ENCODE peak calls at places on chromosomes 3 and 15, in seven cellular contexts. One of them, this sample, is unnamed.

GRCh38 chr15:79399591-79399990 is 32.5 kb upstream of the MINAR1 start:
- DNase-seq in HFF-Myc: no peak
- DNase-seq in adrenal gland: no peak
- DNase-seq in psoas muscle: no peak
- DNase-seq in fibroblast of pulmonary artery: no peak
- DNase-seq in brain microvascular endothelial cell: no peak
- DNase-seq in fibroblast of lung: no peak
- DNase-seq in this sample: no peak

GRCh38 chr3:94965867-94966471 is 903.1 kb downstream of the NSUN3 start:
- DNase-seq in HFF-Myc: no peak
- DNase-seq in adrenal gland: no peak
- DNase-seq in psoas muscle: no peak
- DNase-seq in fibroblast of pulmonary artery: no peak
- DNase-seq in brain microvascular endothelial cell: no peak
- DNase-seq in fibroblast of lung: no peak
- DNase-seq in this sample: no peak

GRCh38 chr3:196184881-196185280 is 26.3 kb downstream of the ZDHHC19 start:
- DNase-seq in HFF-Myc: no peak
- DNase-seq in adrenal gland: no peak
- DNase-seq in psoas muscle: no peak
- DNase-seq in fibroblast of pulmonary artery: no peak
- DNase-seq in brain microvascular endothelial cell: no peak
- DNase-seq in fibroblast of lung: no peak
- DNase-seq in this sample: no peak

GRCh38 chr3:12707425-12707824 is 43.5 kb upstream of the RAF1 start:
- DNase-seq in HFF-Myc: no peak
- DNase-seq in adrenal gland: no peak
- DNase-seq in psoas muscle: no peak
- DNase-seq in fibroblast of pulmonary artery: peak
- DNase-seq in brain microvascular endothelial cell: no peak
- DNase-seq in fibroblast of lung: peak
- DNase-seq in this sample: peak

GRCh38 chr3:139558351-139559170 is 19.0 kb upstream of the RBP1 start:
- DNase-seq in HFF-Myc: no peak
- DNase-seq in adrenal gland: no peak
- DNase-seq in psoas muscle: no peak
- DNase-seq in fibroblast of pulmonary artery: no peak
- DNase-seq in brain microvascular endothelial cell: no peak
- DNase-seq in fibroblast of lung: no peak
- DNase-seq in this sample: peak

GRCh38 chr3:112531358-112531781 is 30.4 kb downstream of the ATG3 start:
- DNase-seq in HFF-Myc: no peak
- DNase-seq in adrenal gland: no peak
- DNase-seq in psoas muscle: no peak
- DNase-seq in fibroblast of pulmonary artery: peak
- DNase-seq in brain microvascular endothelial cell: no peak
- DNase-seq in fibroblast of lung: peak
- DNase-seq in this sample: peak

GRCh38 chr3:20047341-20047779 is 7.1 kb downstream of the KAT2B start:
- DNase-seq in HFF-Myc: no peak
- DNase-seq in adrenal gland: no peak
- DNase-seq in psoas muscle: no peak
- DNase-seq in fibroblast of pulmonary artery: no peak
- DNase-seq in brain microvascular endothelial cell: no peak
- DNase-seq in fibroblast of lung: no peak
- DNase-seq in this sample: no peak

GRCh38 chr3:139299261-139300132 is 44.3 kb upstream of the MRPS22 start:
- DNase-seq in HFF-Myc: peak
- DNase-seq in adrenal gland: peak
- DNase-seq in psoas muscle: peak
- DNase-seq in fibroblast of pulmonary artery: peak
- DNase-seq in brain microvascular endothelial cell: peak
- DNase-seq in fibroblast of lung: peak
- DNase-seq in this sample: peak

GRCh38 chr3:42499478-42499871 is 3.0 kb upstream of the VIPR1 start:
- DNase-seq in HFF-Myc: no peak
- DNase-seq in adrenal gland: no peak
- DNase-seq in psoas muscle: no peak
- DNase-seq in fibroblast of pulmonary artery: no peak
- DNase-seq in brain microvascular endothelial cell: no peak
- DNase-seq in fibroblast of lung: no peak
- DNase-seq in this sample: no peak

GRCh38 chr3:16873872-16874271 is 10.9 kb upstream of the PLCL2 start:
- DNase-seq in HFF-Myc: no peak
- DNase-seq in adrenal gland: no peak
- DNase-seq in psoas muscle: no peak
- DNase-seq in fibroblast of pulmonary artery: no peak
- DNase-seq in brain microvascular endothelial cell: no peak
- DNase-seq in fibroblast of lung: no peak
- DNase-seq in this sample: no peak

GRCh38 chr3:127761101-127761802 is 61.1 kb downstream of the MGLL start:
- DNase-seq in HFF-Myc: no peak
- DNase-seq in adrenal gland: no peak
- DNase-seq in psoas muscle: peak
- DNase-seq in fibroblast of pulmonary artery: no peak
- DNase-seq in brain microvascular endothelial cell: no peak
- DNase-seq in fibroblast of lung: no peak
- DNase-seq in this sample: no peak

GRCh38 chr15:73165844-73166243 is 113.6 kb downstream of the NEO1 start:
- DNase-seq in HFF-Myc: peak
- DNase-seq in adrenal gland: no peak
- DNase-seq in psoas muscle: no peak
- DNase-seq in fibroblast of pulmonary artery: no peak
- DNase-seq in brain microvascular endothelial cell: no peak
- DNase-seq in fibroblast of lung: peak
- DNase-seq in this sample: peak

GRCh38 chr3:35663471-35663870 is 24.1 kb downstream of the ARPP21 start:
- DNase-seq in HFF-Myc: no peak
- DNase-seq in adrenal gland: no peak
- DNase-seq in psoas muscle: peak
- DNase-seq in fibroblast of pulmonary artery: no peak
- DNase-seq in brain microvascular endothelial cell: no peak
- DNase-seq in fibroblast of lung: no peak
- DNase-seq in this sample: no peak

GRCh38 chr3:81307221-81307620 is 454.2 kb downstream of the GBE1 start:
- DNase-seq in HFF-Myc: no peak
- DNase-seq in adrenal gland: no peak
- DNase-seq in psoas muscle: no peak
- DNase-seq in fibroblast of pulmonary artery: no peak
- DNase-seq in brain microvascular endothelial cell: no peak
- DNase-seq in fibroblast of lung: no peak
- DNase-seq in this sample: no peak

GRCh38 chr15:90598679-90599078 is 69.0 kb downstream of the CRTC3 start:
- DNase-seq in HFF-Myc: no peak
- DNase-seq in adrenal gland: no peak
- DNase-seq in psoas muscle: no peak
- DNase-seq in fibroblast of pulmonary artery: no peak
- DNase-seq in brain microvascular endothelial cell: no peak
- DNase-seq in fibroblast of lung: no peak
- DNase-seq in this sample: no peak

GRCh38 chr15:100703032-100703578 is 100.7 kb downstream of the ASB7 start:
- DNase-seq in HFF-Myc: no peak
- DNase-seq in adrenal gland: peak
- DNase-seq in psoas muscle: no peak
- DNase-seq in fibroblast of pulmonary artery: peak
- DNase-seq in brain microvascular endothelial cell: peak
- DNase-seq in fibroblast of lung: peak
- DNase-seq in this sample: peak

GRCh38 chr15:89971592-89971997 is 29.5 kb upstream of the ZNF710 start:
- DNase-seq in HFF-Myc: peak
- DNase-seq in adrenal gland: peak
- DNase-seq in psoas muscle: peak
- DNase-seq in fibroblast of pulmonary artery: peak
- DNase-seq in brain microvascular endothelial cell: peak
- DNase-seq in fibroblast of lung: peak
- DNase-seq in this sample: peak

GRCh38 chr15:70775160-70775559 is 11.8 kb upstream of the UACA start:
- DNase-seq in HFF-Myc: peak
- DNase-seq in adrenal gland: no peak
- DNase-seq in psoas muscle: no peak
- DNase-seq in fibroblast of pulmonary artery: peak
- DNase-seq in brain microvascular endothelial cell: peak
- DNase-seq in fibroblast of lung: peak
- DNase-seq in this sample: peak

GRCh38 chr3:29335438-29335837 is 54.6 kb downstream of the RBMS3 start:
- DNase-seq in HFF-Myc: peak
- DNase-seq in adrenal gland: peak
- DNase-seq in psoas muscle: peak
- DNase-seq in fibroblast of pulmonary artery: peak
- DNase-seq in brain microvascular endothelial cell: peak
- DNase-seq in fibroblast of lung: peak
- DNase-seq in this sample: peak

GRCh38 chr15:32802296-32802936 is 84.6 kb downstream of the GREM1 start:
- DNase-seq in HFF-Myc: no peak
- DNase-seq in adrenal gland: no peak
- DNase-seq in psoas muscle: no peak
- DNase-seq in fibroblast of pulmonary artery: peak
- DNase-seq in brain microvascular endothelial cell: peak
- DNase-seq in fibroblast of lung: peak
- DNase-seq in this sample: peak

GRCh38 chr3:24485511-24485910 is 9.1 kb downstream of the THRB start:
- DNase-seq in HFF-Myc: no peak
- DNase-seq in adrenal gland: no peak
- DNase-seq in psoas muscle: no peak
- DNase-seq in fibroblast of pulmonary artery: no peak
- DNase-seq in brain microvascular endothelial cell: no peak
- DNase-seq in fibroblast of lung: no peak
- DNase-seq in this sample: no peak

GRCh38 chr15:90496791-90497190 is 32.9 kb upstream of the CRTC3 start:
- DNase-seq in HFF-Myc: no peak
- DNase-seq in adrenal gland: no peak
- DNase-seq in psoas muscle: no peak
- DNase-seq in fibroblast of pulmonary artery: peak
- DNase-seq in brain microvascular endothelial cell: peak
- DNase-seq in fibroblast of lung: no peak
- DNase-seq in this sample: no peak

GRCh38 chr3:197352382-197352781 is 54.0 kb upstream of the DLG1 start:
- DNase-seq in HFF-Myc: peak
- DNase-seq in adrenal gland: peak
- DNase-seq in psoas muscle: peak
- DNase-seq in fibroblast of pulmonary artery: peak
- DNase-seq in brain microvascular endothelial cell: peak
- DNase-seq in fibroblast of lung: peak
- DNase-seq in this sample: no peak

GRCh38 chr3:152365766-152366593 is 97.3 kb downstream of the MBNL1 start:
- DNase-seq in HFF-Myc: no peak
- DNase-seq in adrenal gland: no peak
- DNase-seq in psoas muscle: no peak
- DNase-seq in fibroblast of pulmonary artery: peak
- DNase-seq in brain microvascular endothelial cell: no peak
- DNase-seq in fibroblast of lung: peak
- DNase-seq in this sample: peak

GRCh38 chr15:26867199-26868007 is 541 bp downstream of the GABRA5 start:
- DNase-seq in HFF-Myc: no peak
- DNase-seq in adrenal gland: no peak
- DNase-seq in psoas muscle: no peak
- DNase-seq in fibroblast of pulmonary artery: no peak
- DNase-seq in brain microvascular endothelial cell: no peak
- DNase-seq in fibroblast of lung: no peak
- DNase-seq in this sample: no peak
- H3K4me3 ChIP-seq in HFF-Myc: peak
- H3K4me3 ChIP-seq in adrenal gland: no peak
- H3K4me3 ChIP-seq in psoas muscle: no peak
- H3K4me3 ChIP-seq in fibroblast of pulmonary artery: no peak
- H3K4me3 ChIP-seq in brain microvascular endothelial cell: peak
- H3K4me3 ChIP-seq in fibroblast of lung: no peak
- H3K4me3 ChIP-seq in this sample: no peak

DNA sequence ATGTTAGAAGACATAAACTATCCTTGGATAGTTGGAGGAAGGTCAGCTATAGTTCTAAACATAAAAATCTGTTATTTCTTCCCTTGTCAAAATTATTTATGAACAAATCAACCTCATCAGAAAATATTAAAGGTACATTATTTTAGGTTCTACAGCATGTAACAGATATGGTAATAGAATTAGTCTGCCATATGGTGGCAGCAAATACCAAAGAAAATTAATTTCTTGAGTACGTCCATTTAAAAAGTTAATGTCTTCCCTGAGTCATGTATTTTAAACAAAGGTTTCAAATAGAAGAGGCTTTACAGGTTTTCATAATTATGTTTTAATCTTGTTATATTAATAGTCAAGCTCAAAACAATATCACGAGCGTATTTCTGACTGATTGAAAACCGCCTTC is 17.9 kb upstream of the ANKRD28 start:
- DNase-seq in HFF-Myc: peak
- DNase-seq in adrenal gland: no peak
- DNase-seq in psoas muscle: no peak
- DNase-seq in fibroblast of pulmonary artery: peak
- DNase-seq in brain microvascular endothelial cell: no peak
- DNase-seq in fibroblast of lung: peak
- DNase-seq in this sample: peak
- TF ChIP-seq CTCF in HFF-Myc: no peak
- TF ChIP-seq CTCF in adrenal gland: peak
- TF ChIP-seq CTCF in psoas muscle: peak
- TF ChIP-seq CTCF in fibroblast of pulmonary artery: peak
- TF ChIP-seq CTCF in brain microvascular endothelial cell: no peak
- TF ChIP-seq CTCF in fibroblast of lung: peak
- TF ChIP-seq CTCF in this sample: peak

GRCh38 chr3:126356373-126357298 is 572 bp downstream of the KLF15 start:
- DNase-seq in HFF-Myc: no peak
- DNase-seq in adrenal gland: peak
- DNase-seq in psoas muscle: peak
- DNase-seq in fibroblast of pulmonary artery: peak
- DNase-seq in brain microvascular endothelial cell: no peak
- DNase-seq in fibroblast of lung: no peak
- DNase-seq in this sample: no peak
- H3K4me3 ChIP-seq in HFF-Myc: peak
- H3K4me3 ChIP-seq in adrenal gland: peak
- H3K4me3 ChIP-seq in psoas muscle: peak
- H3K4me3 ChIP-seq in fibroblast of pulmonary artery: peak
- H3K4me3 ChIP-seq in brain microvascular endothelial cell: peak
- H3K4me3 ChIP-seq in fibroblast of lung: peak
- H3K4me3 ChIP-seq in this sample: peak

DNA sequence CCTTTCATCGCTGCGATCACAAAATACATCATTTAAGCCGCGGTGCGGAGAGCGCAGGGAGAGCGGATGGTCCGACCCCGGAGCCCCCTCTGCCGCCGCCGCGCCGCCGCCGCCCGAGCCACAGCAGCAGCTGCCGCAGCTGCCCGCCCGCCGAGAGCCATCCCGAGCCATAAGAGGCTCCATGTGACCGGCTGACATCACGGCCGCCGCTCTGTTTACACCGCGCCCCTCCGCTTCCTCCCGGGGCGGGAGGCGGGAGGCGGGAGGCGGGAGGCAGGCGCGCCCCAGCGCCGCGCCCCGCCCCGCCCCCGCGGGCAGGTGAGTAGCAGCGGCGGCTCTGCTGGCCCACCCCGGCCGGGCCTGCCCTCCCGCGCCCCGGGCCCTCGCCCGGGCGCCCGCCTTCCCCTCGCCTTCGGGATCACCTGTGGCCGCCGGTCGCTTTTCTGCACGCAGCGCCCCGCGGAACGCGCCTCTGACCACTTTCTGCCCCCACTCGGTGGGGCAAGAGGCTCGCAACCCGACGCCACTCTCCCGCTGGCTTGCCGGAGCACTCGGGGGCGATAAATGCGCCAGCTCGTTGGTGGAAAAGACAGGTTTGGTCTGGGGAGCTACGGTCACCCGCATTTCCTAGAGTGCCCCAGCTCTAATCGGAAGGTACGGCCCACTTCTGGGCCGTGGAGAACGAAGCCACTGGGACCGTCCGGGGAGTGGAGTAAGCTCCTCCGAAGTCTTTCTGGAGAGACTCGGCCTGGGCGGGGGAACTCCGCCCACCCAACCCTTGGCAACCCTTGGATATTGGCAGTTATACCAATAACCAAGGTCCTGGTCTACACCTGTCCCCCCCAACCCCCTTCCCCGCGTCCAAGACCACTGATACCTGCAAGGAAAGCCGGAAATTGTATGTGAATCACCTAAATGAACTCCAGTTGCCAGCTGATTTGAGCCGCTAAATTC is 113.7 kb upstream of the ICE2 start:
- DNase-seq in HFF-Myc: no peak
- DNase-seq in adrenal gland: peak
- DNase-seq in psoas muscle: peak
- DNase-seq in fibroblast of pulmonary artery: peak
- DNase-seq in brain microvascular endothelial cell: peak
- DNase-seq in fibroblast of lung: peak
- DNase-seq in this sample: peak
- TF ChIP-seq CTCF in HFF-Myc: no peak
- TF ChIP-seq CTCF in adrenal gland: peak
- TF ChIP-seq CTCF in psoas muscle: peak
- TF ChIP-seq CTCF in fibroblast of pulmonary artery: no peak
- TF ChIP-seq CTCF in brain microvascular endothelial cell: peak
- TF ChIP-seq CTCF in fibroblast of lung: no peak
- TF ChIP-seq CTCF in this sample: no peak

This sample was measured in epithelial cell of esophagus.